ENCODE peak calls at places on chromosomes 7 and 10, in five cellular contexts. P is GM23338; D is tibial artery; B is CD8-positive, alpha-beta T cell; G is gastrocnemius medialis. Z is an unnamed sample.

GRCh38 chr7:102042016-102042656 is 224.7 kb downstream of the CUX1 start:
- DNase-seq in B (no peak), P (no peak), D (no peak), G (no peak), Z (no peak)

GRCh38 chr7:5590596-5591546 is 167.2 kb upstream of the TNRC18 start:
- DNase-seq in B (no peak), D (no peak), G (no peak), P (no peak), Z (peak; percentile 17)

GRCh38 chr7:28922618-28923331 is 35.4 kb downstream of the TRIL start:
- DNase-seq in B (peak; percentile 75), P (peak; percentile 97), D (peak; percentile 66), G (peak; percentile 29), Z (peak; percentile 65)

GRCh38 chr10:124708922-124709520 is 35.2 kb downstream of the FAM53B start:
- DNase-seq in B (no peak), G (no peak), D (no peak), P (peak; percentile 61), Z (peak; percentile 74)

GRCh38 chr10:119452396-119452795 is 90.1 kb downstream of the RGS10 start:
- DNase-seq in D (peak; percentile 21), G (no peak), B (no peak), P (no peak), Z (no peak)

GRCh38 chr10:117778241-117778640 is 235.7 kb downstream of the EMX2 start:
- DNase-seq in G (no peak), D (no peak), P (no peak), B (no peak), Z (no peak)

GRCh38 chr7:92242972-92243371 is 2.7 kb downstream of the KRIT1 start:
- DNase-seq in G (no peak), P (no peak), D (no peak), B (no peak), Z (no peak)

GRCh38 chr10:97522937-97523336 is 24.2 kb downstream of the UBTD1 start:
- DNase-seq in G (no peak), B (no peak), D (no peak), P (no peak), Z (no peak)

GRCh38 chr7:139727151-139727705 is 50.6 kb downstream of the HIPK2 start:
- DNase-seq in P (no peak), B (no peak), D (no peak), G (no peak), Z (no peak)

GRCh38 chr7:155207335-155208002 is 90.2 kb upstream of the INSIG1 start:
- DNase-seq in P (no peak), G (no peak), B (no peak), D (no peak), Z (no peak)

GRCh38 chr7:26091933-26092332 is 60.1 kb upstream of the NFE2L3 start:
- DNase-seq in B (no peak), D (no peak), G (no peak), P (peak; percentile 62), Z (peak; percentile 50)

GRCh38 chr10:12534824-12535223 is 185.5 kb downstream of the CAMK1D start:
- DNase-seq in D (no peak), B (no peak), G (no peak), P (no peak), Z (no peak)

GRCh38 chr7:132578050-132578370 is 1.7 kb upstream of the PLXNA4 start:
- DNase-seq in B (no peak), P (no peak), G (no peak), D (no peak), Z (no peak)

GRCh38 chr10:111784386-111784785 is 399.2 kb downstream of the GPAM start:
- DNase-seq in D (no peak), G (no peak), B (no peak), P (no peak), Z (no peak)

GRCh38 chr10:35577915-35578607 is 27.1 kb upstream of the GJD4 start:
- DNase-seq in P (no peak), B (no peak), G (no peak), D (no peak), Z (no peak)

GRCh38 chr10:93062499-93063216 is 2.1 kb downstream of the CYP26C1 start:
- DNase-seq in B (no peak), G (no peak), D (no peak), P (peak; percentile 85), Z (peak; percentile 91)

GRCh38 chr10:35585903-35586535 is 19.1 kb upstream of the GJD4 start:
- DNase-seq in B (no peak), D (no peak), P (no peak), G (no peak), Z (no peak)

GRCh38 chr7:770786-771185 is 43.7 kb upstream of the PRKAR1B start:
- DNase-seq in P (no peak), B (no peak), D (no peak), G (no peak), Z (no peak)

GRCh38 chr10:26997610-26998009 is 102.7 kb downstream of the ANKRD26 start:
- DNase-seq in G (no peak), D (no peak), P (no peak), B (no peak), Z (no peak)

GRCh38 chr7:140019172-140019571 is 43.6 kb downstream of the PARP12 start:
- DNase-seq in P (no peak), G (no peak), B (no peak), D (no peak), Z (no peak)

GRCh38 chr7:120714945-120715344 is 143.0 kb downstream of the TSPAN12 start:
- DNase-seq in G (no peak), D (no peak), P (no peak), B (no peak), Z (no peak)

GRCh38 chr10:6721480-6721879 is 141.4 kb upstream of the PRKCQ start:
- DNase-seq in G (peak; percentile 54), P (peak; percentile 36), B (no peak), D (no peak), Z (no peak)
- H3K4me3 ChIP-seq in G (no peak overlapping the region), P (no peak overlapping the region), B (no peak overlapping the region), D (no peak overlapping the region), Z (no peak overlapping the region)

GRCh38 chr7:84175461-84175860 is 19.1 kb downstream of the SEMA3A start:
- DNase-seq in B (no peak), G (no peak), D (no peak), P (no peak), Z (no peak)
- H3K4me3 ChIP-seq in B (no peak overlapping the region), G (no peak overlapping the region), D (no peak overlapping the region), P (no peak overlapping the region), Z (no peak overlapping the region)

GRCh38 chr7:45157653-45158401 is at the start of gene RAMP3:
- DNase-seq in P (peak; percentile 72), B (no peak), D (no peak), G (no peak), Z (peak; percentile 92)
- H3K4me3 ChIP-seq in P (peak within 1 kb of the TSS; percentile 72), B (no peak within 1 kb of the TSS), D (peak within 1 kb of the TSS; percentile 35), G (peak within 1 kb of the TSS; percentile 52), Z (peak within 1 kb of the TSS; percentile 52)

GRCh38 chr10:133237241-133238065 is at the start of gene VENTX:
- DNase-seq in P (peak; percentile 93), D (no peak), B (no peak), G (no peak), Z (peak; percentile 90)
- H3K4me3 ChIP-seq in P (peak within 1 kb of the TSS; percentile 66), D (peak within 1 kb of the TSS; percentile 16), B (no peak within 1 kb of the TSS), G (peak within 1 kb of the TSS; percentile 13), Z (peak within 1 kb of the TSS; percentile 62)

GRCh38 chr7:103866919-103867318 is 122.5 kb downstream of the RELN start:
- DNase-seq in P (no peak), D (no peak), G (no peak), B (no peak), Z (no peak)
- H3K4me3 ChIP-seq in P (no peak overlapping the region), D (no peak overlapping the region), G (no peak overlapping the region), B (no peak overlapping the region), Z (no peak overlapping the region)

GRCh38 chr10:7192831-7193348 is 217.9 kb downstream of the SFMBT2 start:
- DNase-seq in D (no peak), B (peak; percentile 74), P (no peak), G (no peak), Z (no peak)

GRCh38 chr10:7195118-7195517 is 215.7 kb downstream of the SFMBT2 start:
- DNase-seq in B (no peak), D (no peak), G (no peak), P (no peak), Z (no peak)

GRCh38 chr10:7194571-7194970 is 216.3 kb downstream of the SFMBT2 start:
- DNase-seq in D (no peak), G (no peak), B (peak; percentile 46), P (no peak), Z (no peak)

GRCh38 chr10:7192041-7192440 is 218.8 kb downstream of the SFMBT2 start:
- DNase-seq in D (no peak), P (no peak), B (no peak), G (no peak), Z (no peak)

GRCh38 chr10:7193369-7193768 is 217.5 kb downstream of the SFMBT2 start:
- DNase-seq in B (no peak), P (no peak), G (no peak), D (no peak), Z (no peak)
- H3K4me3 ChIP-seq in B (peak overlapping the region; percentile 36), P (no peak overlapping the region), G (no peak overlapping the region), D (no peak overlapping the region), Z (no peak overlapping the region)

GRCh38 chr7:70390251-70390650 is 741.7 kb upstream of the GALNT17 start:
- DNase-seq in D (peak; percentile 38), B (no peak), P (no peak), G (no peak), Z (no peak)

GRCh38 chr7:70393956-70394355 is 738.0 kb upstream of the GALNT17 start:
- DNase-seq in P (no peak), D (no peak), B (no peak), G (no peak), Z (no peak)

GRCh38 chr7:70389752-70390151 is 742.2 kb upstream of the GALNT17 start:
- DNase-seq in D (no peak), P (no peak), G (no peak), B (no peak), Z (no peak)

GRCh38 chr7:70392282-70392681 is 739.7 kb upstream of the GALNT17 start:
- DNase-seq in P (no peak), G (no peak), B (no peak), D (no peak), Z (no peak)

GRCh38 chr7:70392870-70393269 is 739.1 kb upstream of the GALNT17 start:
- DNase-seq in P (peak; percentile 52), D (peak; percentile 23), B (no peak), G (no peak), Z (peak; percentile 40)
- H3K4me3 ChIP-seq in P (no peak overlapping the region), D (no peak overlapping the region), B (no peak overlapping the region), G (no peak overlapping the region), Z (no peak overlapping the region)

DNA sequence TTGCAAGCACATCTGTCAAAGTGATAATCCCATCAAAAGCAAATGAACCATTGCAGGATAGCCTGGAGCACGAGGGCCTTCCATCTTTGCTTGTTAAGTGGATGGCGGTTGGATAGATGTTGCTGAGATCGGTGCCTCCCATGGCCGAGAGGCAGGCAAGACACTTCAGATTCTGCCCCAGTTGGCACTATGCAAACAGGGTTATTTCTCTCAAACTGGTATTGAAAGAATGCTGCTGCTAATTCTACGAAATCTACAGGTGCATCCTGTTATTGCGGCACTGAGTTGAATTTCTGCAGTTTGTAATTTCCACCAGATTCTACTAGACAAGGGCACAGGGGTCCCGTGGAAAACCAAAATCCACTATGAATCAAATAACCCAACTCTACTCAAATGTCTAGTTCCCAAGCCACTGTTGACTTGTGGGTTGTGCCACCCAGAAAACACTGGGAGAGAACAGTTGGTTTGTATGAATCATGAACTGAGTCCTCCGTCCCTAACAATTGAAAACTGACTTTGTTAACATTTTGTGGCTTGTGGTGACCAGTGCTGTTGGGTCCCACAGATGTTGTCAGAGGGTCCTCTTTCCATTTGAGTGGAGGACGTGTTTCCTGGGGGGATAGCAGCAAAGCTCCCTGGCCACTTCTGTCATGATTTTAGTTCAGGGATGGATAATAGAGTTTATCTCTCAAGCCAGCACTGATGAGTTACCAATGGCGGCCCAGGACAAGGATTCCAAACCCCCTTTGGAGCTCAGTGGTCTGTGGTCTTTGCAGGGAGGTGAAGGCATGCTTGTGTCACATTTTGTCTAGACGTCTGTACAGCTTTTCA is 7.1 kb upstream of the IL2RA start:
- DNase-seq in B (no peak), P (no peak), D (no peak), G (no peak), Z (no peak)
- H3K4me3 ChIP-seq in B (peak overlapping the region; percentile 23), P (no peak overlapping the region), D (no peak overlapping the region), G (no peak overlapping the region), Z (no peak overlapping the region)